ENCODE peak calls at places on chromosomes 4 and X, in four cellular contexts. K is right cardiac atrium, C is NAMALWA, Y is putamen. Q is an unnamed sample.

GRCh38 chr4:90824266-90825167 is 697.3 kb downstream of the CCSER1 start:
- DNase-seq in K (no peak), C (no peak), Y (peak; percentile 13), Q (no peak)

GRCh38 chrX:44017726-44018125 is 44.5 kb upstream of the NDP start:
- DNase-seq in K (no peak), C (no peak), Y (no peak), Q (no peak)

GRCh38 chrX:20042221-20042620 is 51.4 kb upstream of the BCLAF3 start:
- DNase-seq in K (no peak), C (no peak), Y (no peak), Q (no peak)

GRCh38 chr4:109207060-109207459 is 95.4 kb downstream of the COL25A1 start:
- DNase-seq in K (no peak), C (no peak), Y (peak; percentile 66), Q (no peak)

GRCh38 chrX:56785442-56785841 is 56.4 kb downstream of the NBDY start:
- DNase-seq in K (no peak), C (no peak), Y (no peak), Q (no peak)

GRCh38 chr4:169922632-169923276 is 103.4 kb downstream of the MFAP3L start:
- DNase-seq in K (no peak), C (no peak), Y (no peak), Q (no peak)

GRCh38 chrX:56783450-56783831 is 54.4 kb downstream of the NBDY start:
- DNase-seq in K (no peak), C (no peak), Y (peak; percentile 57), Q (peak; percentile 85)

GRCh38 chr4:41990029-41990382 is 324 bp upstream of the SLC30A9 start:
- DNase-seq in K (no peak), C (no peak), Y (no peak), Q (no peak)

GRCh38 chr4:41882622-41883347 is 52.4 kb upstream of the TMEM33 start:
- DNase-seq in K (peak; percentile 76), C (peak; percentile 54), Y (no peak), Q (peak; percentile 19)

GRCh38 chr4:146638801-146639351 is at the start of gene POU4F2:
- DNase-seq in K (no peak), C (no peak), Y (no peak), Q (no peak)

GRCh38 chr4:52841707-52842456 is 20.2 kb upstream of the RASL11B start:
- DNase-seq in K (peak; percentile 63), C (no peak), Y (peak; percentile 23), Q (no peak)

GRCh38 chr4:188778880-188779279 is 639.6 kb downstream of the TRIML1 start:
- DNase-seq in K (no peak), C (no peak), Y (no peak), Q (no peak)

GRCh38 chrX:129981752-129982299 is 609 bp upstream of the BCORL1 start:
- DNase-seq in K (no peak), C (no peak), Y (no peak), Q (no peak)

GRCh38 chrX:148592595-148592994 is 92.2 kb downstream of the AFF2 start:
- DNase-seq in K (no peak), C (no peak), Y (no peak), Q (no peak)

GRCh38 chr4:36716874-36717273 is 435.5 kb downstream of the DTHD1 start:
- DNase-seq in K (no peak), C (no peak), Y (no peak), Q (no peak)

GRCh38 chr4:77665381-77666069 is 59.9 kb downstream of the CXCL13 start:
- DNase-seq in K (no peak), C (no peak), Y (no peak), Q (no peak)

GRCh38 chrX:40406330-40406859 is 174.4 kb upstream of the ATP6AP2 start:
- DNase-seq in K (no peak), C (peak; percentile 54), Y (no peak), Q (no peak)

GRCh38 chr4:108763226-108763593 is 357 bp upstream of the ETNPPL start:
- DNase-seq in K (no peak), C (no peak), Y (no peak), Q (no peak)

GRCh38 chr4:40246547-40246900 is 49.7 kb downstream of the RHOH start:
- DNase-seq in K (no peak), C (no peak), Y (no peak), Q (no peak)